ENCODE peak calls at places on chromosomes 7 and 10, in four cellular contexts. Q is left ventricle myocardium inferior, K is HCT116, X is Panc1. A is an unnamed sample.

GRCh38 chr10:84783386-84783785 is 455.0 kb downstream of the CCSER2 start:
- DNase-seq in Q (no peak), X (peak), K (peak), A (peak)

GRCh38 chr10:102119417-102120141 is 589 bp downstream of the LDB1 start:
- DNase-seq in X (no peak), Q (peak), K (peak), A (peak)

GRCh38 chr7:131293018-131293417 is 34.7 kb upstream of the MKLN1 start:
- DNase-seq in X (no peak), Q (peak), K (no peak), A (no peak)

GRCh38 chr10:86535057-86535882 is 13.7 kb upstream of the WAPL start:
- DNase-seq in K (peak), X (peak), Q (peak), A (peak)

GRCh38 chr7:7212612-7213011 is 30.3 kb downstream of the C1GALT1 start:
- DNase-seq in X (no peak), Q (no peak), K (no peak), A (no peak)

GRCh38 chr10:33005322-33006282 is 47.6 kb upstream of the ITGB1 start:
- DNase-seq in K (peak), Q (peak), X (peak), A (peak)

GRCh38 chr10:3992374-3993178 is 207.6 kb upstream of the KLF6 start:
- DNase-seq in Q (no peak), K (no peak), X (no peak), A (no peak)

GRCh38 chr7:54812747-54813146 is 53.7 kb upstream of the SEC61G start:
- DNase-seq in Q (no peak), K (no peak), X (no peak), A (no peak)

GRCh38 chr10:52266858-52267257 is 47.2 kb upstream of the DKK1 start:
- DNase-seq in X (no peak), Q (no peak), K (no peak), A (no peak)
- TF ChIP-seq CTCF in X (no peak), Q (no peak), K (no peak), A (no peak)

DNA sequence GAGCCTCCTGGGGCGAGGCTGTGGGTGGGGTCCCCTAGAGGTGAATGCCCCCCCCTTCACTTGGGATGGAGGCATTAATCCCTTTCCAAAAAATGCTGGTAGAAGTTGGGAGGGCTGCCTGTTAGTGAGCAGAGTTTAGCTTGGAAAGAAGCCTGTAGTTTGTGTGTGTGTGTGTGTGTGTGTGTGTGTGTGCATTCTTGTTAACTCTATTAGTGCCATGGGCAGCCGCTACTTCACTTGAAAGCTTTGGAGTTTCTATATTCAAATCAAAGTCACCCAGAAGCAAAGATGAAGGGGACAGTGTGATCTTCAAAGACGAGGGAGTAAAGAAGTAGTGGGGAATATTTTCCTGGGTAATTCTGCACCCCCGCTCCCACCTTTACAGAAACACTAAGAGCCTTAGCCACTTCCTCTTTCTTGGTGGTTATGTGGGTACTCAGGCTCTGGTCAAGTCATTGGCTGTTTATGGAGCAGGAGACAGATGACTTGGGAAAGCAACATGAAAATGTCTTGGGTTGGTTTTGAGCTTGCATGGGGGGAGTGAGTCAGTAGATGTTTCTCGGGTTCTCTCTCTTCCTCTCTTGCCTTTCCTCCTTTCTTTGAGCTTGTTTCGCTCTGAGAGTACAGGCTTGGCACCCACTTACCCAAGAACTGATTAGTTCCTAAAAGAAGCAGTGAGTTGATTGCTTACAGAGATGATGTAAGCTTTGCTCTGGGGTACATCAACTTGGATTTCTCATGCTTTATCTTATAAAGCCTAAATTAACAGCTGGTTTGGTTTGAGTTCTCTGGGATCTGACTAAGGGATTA is 35.9 kb downstream of the TCF7L2 start:
- DNase-seq in X (no peak), Q (no peak), K (no peak), A (peak)
- H3K4me3 ChIP-seq in X (no peak), Q (no peak), K (no peak), A (no peak)

DNA sequence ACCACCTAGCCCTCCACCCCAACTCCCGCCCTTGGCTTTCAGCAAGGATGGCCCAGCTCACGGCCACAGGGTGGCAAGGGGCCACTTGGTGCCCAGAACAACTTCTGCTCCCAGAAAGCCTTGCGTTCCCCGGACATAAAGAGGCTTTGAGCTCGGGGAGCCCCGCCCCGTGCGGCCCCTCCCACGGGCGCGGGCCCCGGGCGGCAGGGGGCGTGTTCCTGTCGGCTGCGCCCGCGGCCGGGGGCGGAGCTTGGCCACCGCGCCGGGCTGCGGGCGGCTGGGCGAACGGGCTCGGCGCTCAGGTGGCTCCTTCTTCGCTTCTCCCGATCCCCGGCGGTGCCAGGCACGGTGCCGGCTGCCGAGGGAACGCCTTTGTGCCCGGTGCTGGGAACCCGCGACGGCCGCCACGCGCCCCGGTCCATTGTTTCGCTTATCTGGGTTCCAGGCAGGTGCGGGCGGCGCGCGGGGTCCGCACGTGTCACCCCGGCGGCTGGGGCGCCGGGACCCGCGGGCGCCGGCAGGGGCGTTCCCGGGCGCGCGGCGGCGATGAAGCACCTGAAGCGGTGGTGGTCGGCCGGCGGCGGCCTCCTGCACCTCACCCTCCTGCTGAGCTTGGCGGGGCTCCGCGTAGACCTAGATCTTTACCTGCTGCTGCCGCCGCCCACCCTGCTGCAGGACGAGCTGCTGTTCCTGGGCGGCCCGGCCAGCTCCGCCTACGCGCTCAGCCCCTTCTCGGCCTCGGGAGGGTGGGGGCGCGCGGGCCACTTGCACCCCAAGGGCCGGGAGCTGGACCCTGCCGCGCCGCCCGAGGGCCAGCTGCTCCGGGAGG is at the start of gene NFE2L3:
- DNase-seq in K (peak), X (no peak), Q (peak), A (peak)
- TF ChIP-seq CTCF in K (no peak), X (peak), Q (peak), A (peak)

GRCh38 chr10:17024461-17024860 is 105.2 kb downstream of the CUBN start:
- DNase-seq in X (no peak), Q (no peak), K (no peak), A (no peak)

GRCh38 chr10:17021661-17022060 is 108.0 kb downstream of the CUBN start:
- DNase-seq in Q (no peak), X (no peak), K (no peak), A (no peak)

GRCh38 chr10:17023386-17024298 is 106.0 kb downstream of the CUBN start:
- DNase-seq in X (no peak), K (peak), Q (no peak), A (peak)

GRCh38 chr10:17022898-17023297 is 106.7 kb downstream of the CUBN start:
- DNase-seq in K (no peak), Q (no peak), X (no peak), A (peak)

GRCh38 chr10:17022399-17022798 is 107.2 kb downstream of the CUBN start:
- DNase-seq in X (no peak), K (no peak), Q (no peak), A (no peak)
- H3K4me3 ChIP-seq in X (peak), K (no peak), Q (peak), A (no peak)

GRCh38 chr10:1100691-1101368 is 44.6 kb downstream of the WDR37 start:
- DNase-seq in X (no peak), K (no peak), Q (no peak), A (no peak)
- TF ChIP-seq CTCF in X (peak), K (no peak), Q (no peak), A (no peak)